ENCODE peak calls at places on chromosomes 1 and 21, in seven cellular contexts. F is tibial nerve; I is OCI-LY7; B is transverse colon; K is CD8-positive, alpha-beta T cell; Q is neuronal stem cell; A is hepatocyte. W is an unnamed sample.

GRCh38 chr1:173475564-173476196 is 1.5 kb upstream of the PRDX6 start:
- DNase-seq in A (peak; percentile 56), I (peak; percentile 5), B (peak; percentile 14), K (no peak), Q (no peak), F (no peak), W (peak; percentile 21)

GRCh38 chr1:17909634-17910033 is 154.5 kb downstream of the ACTL8 start:
- DNase-seq in K (no peak), F (no peak), Q (no peak), I (no peak), A (no peak), B (no peak), W (peak; percentile 18)

GRCh38 chr1:42841440-42842147 is 4.8 kb upstream of the ZNF691 start:
- DNase-seq in Q (no peak), F (no peak), B (no peak), I (no peak), K (no peak), A (no peak), W (no peak)

GRCh38 chr1:66490817-66491216 is 43.1 kb upstream of the SGIP1 start:
- DNase-seq in K (no peak), F (no peak), I (no peak), A (no peak), B (no peak), Q (no peak), W (no peak)

GRCh38 chr1:185238447-185238846 is 78.6 kb downstream of the IVNS1ABP start:
- DNase-seq in Q (no peak), B (no peak), F (no peak), A (no peak), I (peak; percentile 4), K (no peak), W (no peak)

GRCh38 chr1:119865607-119866006 is 30.7 kb downstream of the ADAM30 start:
- DNase-seq in I (no peak), K (no peak), A (no peak), F (no peak), B (no peak), Q (no peak), W (no peak)

GRCh38 chr1:76426606-76427005 is 352.1 kb downstream of the ST6GALNAC3 start:
- DNase-seq in A (no peak), B (no peak), I (no peak), Q (no peak), K (no peak), F (no peak), W (no peak)

GRCh38 chr1:13916530-13916929 is 216.5 kb downstream of the PRDM2 start:
- DNase-seq in F (no peak), A (no peak), I (no peak), K (no peak), Q (no peak), B (no peak), W (no peak)

GRCh38 chr1:24364605-24364974 is 45.4 kb downstream of the GRHL3 start:
- DNase-seq in F (no peak), K (no peak), A (no peak), B (peak; percentile 76), Q (peak; percentile 47), I (no peak), W (no peak)

GRCh38 chr1:247332901-247333361 is 1.3 kb upstream of the ZNF496 start:
- DNase-seq in I (no peak), Q (no peak), K (no peak), F (peak; percentile 22), B (peak; percentile 40), A (peak; percentile 48), W (peak; percentile 13)

GRCh38 chr1:3777078-3777547 is 4.6 kb downstream of the SMIM1 start:
- DNase-seq in Q (no peak), I (no peak), B (no peak), F (no peak), K (no peak), A (no peak), W (no peak)

GRCh38 chr1:166859597-166859996 is 16.5 kb downstream of the TADA1 start:
- DNase-seq in Q (no peak), B (no peak), F (no peak), I (peak; percentile 48), K (no peak), A (no peak), W (no peak)

GRCh38 chr1:37464443-37464842 is 9.9 kb upstream of the ZC3H12A start:
- DNase-seq in F (no peak), K (no peak), B (no peak), Q (no peak), I (no peak), A (no peak), W (no peak)

GRCh38 chr1:207805841-207806421 is 54.1 kb downstream of the CD46 start:
- DNase-seq in Q (no peak), B (peak; percentile 63), F (peak; percentile 58), I (no peak), K (no peak), A (peak; percentile 55), W (no peak)

GRCh38 chr1:81617308-81618027 is 183.3 kb upstream of the ADGRL2 start:
- DNase-seq in I (no peak), Q (no peak), A (no peak), K (no peak), F (no peak), B (no peak), W (peak; percentile 25)

GRCh38 chr1:185960377-185961151 is 226.4 kb downstream of the HMCN1 start:
- DNase-seq in F (peak; percentile 54), I (no peak), B (no peak), A (no peak), Q (peak; percentile 20), K (no peak), W (no peak)

GRCh38 chr1:19811206-19811851 is 3.8 kb downstream of the RNF186 start:
- DNase-seq in I (peak; percentile 42), Q (no peak), A (peak; percentile 32), K (no peak), F (no peak), B (peak; percentile 66), W (peak; percentile 66)

GRCh38 chr1:42732126-42732680 is 7.8 kb downstream of the CLDN19 start:
- DNase-seq in F (no peak), K (no peak), I (no peak), B (no peak), A (no peak), Q (no peak), W (no peak)

GRCh38 chr21:46320331-46320801 is 3.3 kb downstream of the C21orf58 start:
- DNase-seq in A (no peak), K (no peak), F (no peak), I (peak; percentile 33), B (no peak), Q (no peak), W (no peak)

DNA sequence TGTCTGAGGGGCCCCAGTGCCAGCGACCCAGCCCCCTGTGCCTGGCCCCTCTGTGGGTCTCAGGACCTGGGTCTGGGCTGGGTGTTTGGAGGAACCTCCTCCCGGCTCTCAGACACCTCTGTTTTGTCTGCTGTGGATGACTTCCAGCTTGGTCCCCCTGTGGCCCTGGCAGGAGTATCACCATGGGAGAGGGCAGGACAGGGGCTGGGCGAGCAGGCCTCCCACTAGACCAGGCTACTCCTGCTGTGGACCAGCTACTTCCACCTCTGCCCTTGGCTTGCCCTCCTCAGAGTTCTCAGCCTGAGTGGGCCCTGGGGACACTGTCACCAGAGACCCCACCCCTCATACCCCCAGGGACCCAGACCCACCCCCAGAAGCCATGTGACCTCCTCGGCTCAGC is 21.8 kb downstream of the PLCH2 start:
- DNase-seq in Q (no peak), A (no peak), F (no peak), K (no peak), I (peak; percentile 26), B (no peak), W (no peak)
- H3K4me1 ChIP-seq in Q (peaks cover 3% of the 10 kb centered on the region), A (peaks cover 5% of the 10 kb centered on the region), F (no peaks in the 10 kb centered on the region), K (peaks cover 55% of the 10 kb centered on the region), I (peaks cover 76% of the 10 kb centered on the region), B (no peaks in the 10 kb centered on the region), W (no peaks in the 10 kb centered on the region)

GRCh38 chr1:156895408-156895874 is 1.9 kb downstream of the PEAR1 start:
- DNase-seq in K (no peak), B (no peak), F (no peak), Q (no peak), I (no peak), A (no peak), W (no peak)

GRCh38 chr1:156894711-156895407 is 1.3 kb downstream of the PEAR1 start:
- DNase-seq in Q (no peak), F (peak; percentile 52), I (no peak), A (peak; percentile 35), B (no peak), K (no peak), W (no peak)

GRCh38 chr1:156892190-156893047 is 1.1 kb upstream of the PEAR1 start:
- DNase-seq in A (peak; percentile 95), B (peak; percentile 92), Q (peak; percentile 89), K (peak; percentile 65), F (peak; percentile 87), I (peak; percentile 71), W (peak; percentile 97)

GRCh38 chr1:156893048-156893953 is at the start of gene PEAR1:
- DNase-seq in K (no peak), I (no peak), F (no peak), B (no peak), Q (no peak), A (peak; percentile 47), W (no peak)

DNA sequence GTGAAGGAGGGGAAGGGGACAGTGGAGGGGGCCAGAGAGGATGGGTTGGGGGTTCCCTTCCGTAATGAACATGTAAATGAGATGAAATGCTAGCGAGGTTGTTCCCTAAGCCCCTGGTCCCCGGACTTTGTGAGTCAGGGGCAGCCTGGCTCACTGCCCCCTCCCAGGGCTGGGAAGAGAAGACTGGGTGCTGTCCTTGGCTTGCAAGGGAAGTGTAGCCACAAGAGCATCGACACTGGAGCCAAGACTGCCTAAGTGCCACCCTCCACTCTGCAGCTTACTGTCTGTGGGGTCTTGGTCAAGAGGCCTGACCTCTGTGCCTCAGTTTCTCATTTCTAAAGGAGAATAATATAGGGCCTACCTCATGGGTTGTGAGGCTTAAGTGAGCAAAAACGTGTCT is 483 bp downstream of the PEAR1 start:
- DNase-seq in F (no peak), A (no peak), K (no peak), I (no peak), B (no peak), Q (no peak), W (no peak)
- H3K4me3 ChIP-seq in F (peak overlapping the region; percentile 55), A (no peak overlapping the region), K (no peak overlapping the region), I (no peak overlapping the region), B (peak overlapping the region; percentile 5), Q (no peak overlapping the region), W (no peak overlapping the region)

GRCh38 chr1:73909043-73909567 is 288.9 kb downstream of the LRRIQ3 start:
- DNase-seq in A (no peak), Q (no peak), B (no peak), K (no peak), I (no peak), F (no peak), W (no peak)
- H3K9me3 ChIP-seq in A (no peaks in the 10 kb centered on the region), Q (peaks cover 2% of the 10 kb centered on the region), B (no peaks in the 10 kb centered on the region), K (no peaks in the 10 kb centered on the region), I (no peaks in the 10 kb centered on the region), F (no peaks in the 10 kb centered on the region), W (no peaks in the 10 kb centered on the region)

GRCh38 chr21:33657124-33657842 is 15.0 kb downstream of the ITSN1 start:
- DNase-seq in I (no peak), A (no peak), Q (no peak), F (no peak), B (peak; percentile 20), K (no peak), W (no peak)

GRCh38 chr21:33658919-33659318 is 16.6 kb downstream of the ITSN1 start:
- DNase-seq in B (no peak), F (no peak), K (no peak), Q (no peak), A (no peak), I (no peak), W (no peak)

GRCh38 chr21:33660406-33660805 is 18.1 kb downstream of the ITSN1 start:
- DNase-seq in B (no peak), I (no peak), A (no peak), F (no peak), Q (no peak), K (no peak), W (no peak)

GRCh38 chr21:33661146-33661545 is 18.8 kb downstream of the ITSN1 start:
- DNase-seq in K (no peak), I (no peak), F (no peak), A (no peak), Q (no peak), B (no peak), W (no peak)

GRCh38 chr21:33659550-33659949 is 17.2 kb downstream of the ITSN1 start:
- DNase-seq in Q (no peak), I (no peak), B (no peak), A (no peak), F (no peak), K (no peak), W (no peak)
- H3K4me1 ChIP-seq in Q (no peaks in the 10 kb centered on the region), I (no peaks in the 10 kb centered on the region), B (peaks cover 26% of the 10 kb centered on the region), A (peaks cover 15% of the 10 kb centered on the region), F (no peaks in the 10 kb centered on the region), K (no peaks in the 10 kb centered on the region), W (peaks cover 2% of the 10 kb centered on the region)